ENCODE peak calls at places on chromosomes 11 and 22, in four cellular contexts. Y is kidney, R is heart right ventricle, N is lower lobe of right lung. S is an unnamed sample.

GRCh38 chr11:61173456-61173855 is 12.2 kb upstream of the VPS37C start:
- DNase-seq in Y (no peak), R (no peak), N (no peak), S (no peak)

GRCh38 chr11:73359930-73360742 is 16.1 kb upstream of the RELT start:
- DNase-seq in Y (no peak), R (no peak), N (no peak), S (no peak)

GRCh38 chr11:68016904-68017817 is 7.0 kb downstream of the ALDH3B1 start:
- DNase-seq in Y (no peak), R (no peak), N (peak), S (no peak)

GRCh38 chr11:554428-554823 is 6.1 kb downstream of the LMNTD2 start:
- DNase-seq in Y (no peak), R (no peak), N (no peak), S (no peak)

GRCh38 chr22:37498289-37498909 is 12.2 kb upstream of the MFNG start:
- DNase-seq in Y (no peak), R (no peak), N (no peak), S (no peak)

GRCh38 chr11:47499614-47500013 is 50.7 kb upstream of the RAPSN start:
- DNase-seq in Y (no peak), R (no peak), N (no peak), S (no peak)

GRCh38 chr11:43987384-43988039 is 45.1 kb downstream of the C11orf96 start:
- DNase-seq in Y (peak), R (peak), N (peak), S (peak)

GRCh38 chr11:107752508-107752907 is 40.7 kb upstream of the SLN start:
- DNase-seq in Y (no peak), R (no peak), N (no peak), S (no peak)

GRCh38 chr22:24107668-24108067 is 73.6 kb upstream of the SUSD2 start:
- DNase-seq in Y (peak), R (peak), N (peak), S (no peak)

GRCh38 chr11:18775492-18776292 is 15.9 kb downstream of the PTPN5 start:
- DNase-seq in Y (peak), R (peak), N (peak), S (no peak)

GRCh38 chr11:102168483-102168882 is 58.2 kb downstream of the YAP1 start:
- DNase-seq in Y (no peak), R (no peak), N (no peak), S (no peak)

GRCh38 chr11:12285106-12285505 is 92.3 kb upstream of the PARVA start:
- DNase-seq in Y (no peak), R (no peak), N (no peak), S (no peak)

GRCh38 chr11:86117706-86118050 is 48.8 kb upstream of the PICALM start:
- DNase-seq in Y (no peak), R (no peak), N (no peak), S (no peak)

GRCh38 chr11:64887234-64887756 is 8.9 kb upstream of the EHD1 start:
- DNase-seq in Y (peak), R (no peak), N (no peak), S (no peak)
- H3K27ac ChIP-seq in Y (no peak), R (peak), N (no peak), S (no peak)

DNA sequence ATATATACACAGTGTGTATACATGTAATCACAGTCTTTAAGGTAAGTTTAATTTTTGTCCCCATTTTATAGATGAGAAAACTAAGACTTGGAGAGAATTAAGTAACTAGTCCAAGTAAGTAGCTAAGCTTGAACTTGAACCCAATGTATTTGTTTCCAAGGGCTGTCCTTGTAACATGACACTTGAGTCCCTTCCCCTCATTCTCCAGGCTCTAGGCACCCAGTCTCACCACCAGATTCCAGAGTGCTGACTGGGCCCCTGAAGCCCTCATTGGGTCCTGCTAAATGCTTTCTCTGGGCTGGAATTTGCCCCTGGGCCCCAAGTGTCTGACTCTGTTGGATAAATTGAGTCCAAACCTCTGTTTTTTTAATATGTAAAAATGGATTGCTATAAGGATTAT is 45.5 kb downstream of the ADM start:
- DNase-seq in Y (no peak), R (no peak), N (no peak), S (no peak)
- H3K27ac ChIP-seq in Y (no peak), R (peak), N (no peak), S (no peak)

GRCh38 chr11:108881136-108881535 is 216.3 kb downstream of the DDX10 start:
- DNase-seq in Y (no peak), R (no peak), N (no peak), S (no peak)
- H3K27ac ChIP-seq in Y (no peak), R (no peak), N (no peak), S (no peak)

GRCh38 chr22:44344407-44344806 is 31.7 kb upstream of the SHISAL1 start:
- DNase-seq in Y (no peak), R (no peak), N (no peak), S (no peak)

GRCh38 chr22:44340271-44341239 is 27.8 kb upstream of the SHISAL1 start:
- DNase-seq in Y (no peak), R (no peak), N (no peak), S (no peak)

GRCh38 chr22:44345872-44346271 is 33.1 kb upstream of the SHISAL1 start:
- DNase-seq in Y (no peak), R (no peak), N (no peak), S (no peak)

GRCh38 chr22:44341431-44342346 is 28.9 kb upstream of the SHISAL1 start:
- DNase-seq in Y (no peak), R (peak), N (no peak), S (no peak)

DNA sequence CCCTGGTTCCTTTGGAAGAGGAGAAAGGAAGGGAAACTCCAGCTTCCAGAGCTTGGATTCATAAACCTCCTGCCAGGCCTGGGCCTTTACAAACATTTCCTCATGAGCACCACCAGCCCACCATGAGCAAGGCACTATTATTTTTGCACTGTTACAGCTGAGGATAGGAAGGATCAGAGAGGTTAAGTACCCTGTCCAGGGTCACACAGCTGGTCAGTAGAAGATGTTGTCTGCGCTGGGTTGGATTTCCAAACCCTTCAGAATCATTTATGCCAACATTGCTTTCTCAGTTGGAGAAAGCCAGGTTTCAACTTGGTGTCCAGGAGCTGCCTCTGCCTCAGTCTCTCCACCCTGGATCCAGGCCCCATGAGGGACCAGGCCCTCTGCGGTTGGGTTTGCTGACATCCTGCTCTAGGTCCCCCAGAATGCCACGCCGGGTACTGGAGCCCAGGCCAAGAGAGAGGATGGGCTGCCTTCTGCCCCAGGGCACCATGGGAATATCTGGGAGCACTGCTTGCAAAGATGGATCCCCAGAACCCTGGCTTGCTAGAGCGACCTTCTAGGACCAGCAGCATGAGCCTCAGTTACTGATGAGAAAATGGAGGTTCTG is 29.7 kb upstream of the SHISAL1 start:
- DNase-seq in Y (no peak), R (no peak), N (no peak), S (no peak)
- H3K27ac ChIP-seq in Y (no peak), R (no peak), N (peak), S (no peak)

DNA sequence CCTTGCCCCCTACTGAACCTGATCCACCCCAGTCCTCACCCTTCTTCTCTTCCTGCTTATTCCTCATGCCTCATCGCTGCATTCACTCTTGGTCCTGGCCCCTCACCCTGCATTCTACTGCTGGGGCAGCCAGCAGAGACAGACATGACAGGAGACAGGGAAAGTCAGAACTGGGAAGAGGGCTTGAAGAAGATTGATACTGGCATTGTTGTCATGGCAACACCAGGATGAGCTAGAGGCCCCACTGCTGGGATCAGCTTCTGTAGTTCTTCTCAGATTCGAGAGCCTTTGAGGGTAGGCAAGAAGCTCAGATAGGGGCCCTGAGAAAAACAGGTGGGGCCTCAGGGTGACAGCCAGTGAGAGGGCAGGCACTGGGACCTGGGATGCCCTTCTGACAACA is 264.3 kb downstream of the MIAT start:
- DNase-seq in Y (no peak), R (no peak), N (no peak), S (no peak)
- H3K27ac ChIP-seq in Y (no peak), R (no peak), N (no peak), S (no peak)

GRCh38 chr11:118771481-118772278 is 19.3 kb downstream of the DDX6 start:
- DNase-seq in Y (no peak), R (no peak), N (no peak), S (no peak)
- H3K27ac ChIP-seq in Y (no peak), R (peak), N (no peak), S (peak)

DNA sequence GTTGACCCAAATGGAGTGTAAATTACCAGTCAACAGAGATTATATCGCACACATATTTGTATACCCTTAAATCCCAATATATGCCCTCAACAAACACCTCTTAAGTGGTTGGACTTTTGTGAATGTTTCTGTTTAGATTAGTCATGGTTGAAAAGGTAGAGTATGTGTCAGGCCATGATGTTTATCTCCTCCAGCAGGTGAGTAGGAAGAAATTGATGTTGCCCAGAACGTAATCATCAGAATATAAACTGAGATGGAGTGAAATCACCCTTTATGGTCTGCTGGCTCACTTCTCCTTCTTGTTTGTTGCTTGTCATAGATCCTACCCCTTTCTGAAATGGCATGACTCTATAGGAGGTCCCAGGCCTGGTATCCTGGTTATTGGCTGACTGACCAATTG is 431.8 kb downstream of the ETS1 start:
- DNase-seq in Y (no peak), R (no peak), N (no peak), S (no peak)
- H3K27ac ChIP-seq in Y (no peak), R (no peak), N (no peak), S (no peak)

DNA sequence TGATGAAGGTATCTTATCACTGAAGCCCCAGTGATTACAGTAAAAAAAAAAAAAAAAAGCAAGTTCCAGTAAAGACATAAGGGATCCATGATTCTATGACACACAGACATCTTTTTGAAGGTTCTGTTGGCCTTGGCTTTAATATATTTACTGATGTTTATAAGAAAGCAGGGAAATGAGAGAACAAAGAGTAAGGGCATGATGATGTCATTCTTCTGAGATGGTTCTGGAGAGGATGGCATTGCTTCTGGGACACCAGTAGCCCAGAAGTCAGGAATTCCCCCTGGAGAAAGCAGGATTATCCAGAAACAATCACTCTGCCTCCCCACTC is 233.6 kb downstream of the FAM76B start:
- DNase-seq in Y (no peak), R (no peak), N (no peak), S (no peak)
- H3K27ac ChIP-seq in Y (no peak), R (no peak), N (no peak), S (no peak)

GRCh38 chr11:35076201-35077100 is 62.5 kb upstream of the CD44 start:
- DNase-seq in Y (no peak), R (no peak), N (no peak), S (no peak)
- H3K27ac ChIP-seq in Y (no peak), R (peak), N (no peak), S (no peak)

S was measured in caudate nucleus.